ENCODE peak calls at places on chromosomes 12 and 14, in seven cellular contexts. One of them, this sample, is unnamed.

GRCh38 chr14:98297567-98297966 is 974.4 kb downstream of the BCL11B start:
- DNase-seq in pancreas: no peak
- DNase-seq in endothelial cell of umbilical vein: no peak
- DNase-seq in iPS DF 6.9: no peak
- DNase-seq in aorta: no peak
- DNase-seq in A673: no peak
- DNase-seq in neural progenitor cell: no peak
- DNase-seq in this sample: no peak

GRCh38 chr14:28542040-28542439 is 224.5 kb upstream of the FOXG1 start:
- DNase-seq in A673: no peak
- DNase-seq in pancreas: no peak
- DNase-seq in iPS DF 6.9: no peak
- DNase-seq in aorta: no peak
- DNase-seq in neural progenitor cell: no peak
- DNase-seq in endothelial cell of umbilical vein: no peak
- DNase-seq in this sample: no peak

GRCh38 chr12:57585156-57585555 is 5.8 kb upstream of the PIP4K2C start:
- DNase-seq in endothelial cell of umbilical vein: no peak
- DNase-seq in pancreas: no peak
- DNase-seq in neural progenitor cell: no peak
- DNase-seq in A673: no peak
- DNase-seq in iPS DF 6.9: no peak
- DNase-seq in aorta: no peak
- DNase-seq in this sample: no peak

GRCh38 chr12:47362131-47362686 is 282.4 kb upstream of the AMIGO2 start:
- DNase-seq in neural progenitor cell: no peak
- DNase-seq in aorta: no peak
- DNase-seq in iPS DF 6.9: no peak
- DNase-seq in A673: no peak
- DNase-seq in pancreas: no peak
- DNase-seq in endothelial cell of umbilical vein: peak; percentile 27
- DNase-seq in this sample: no peak

GRCh38 chr14:69327507-69327906 is 67.5 kb downstream of the GALNT16 start:
- DNase-seq in iPS DF 6.9: no peak
- DNase-seq in neural progenitor cell: no peak
- DNase-seq in pancreas: no peak
- DNase-seq in aorta: no peak
- DNase-seq in endothelial cell of umbilical vein: no peak
- DNase-seq in A673: no peak
- DNase-seq in this sample: no peak

GRCh38 chr14:65565948-65566347 is 153.4 kb downstream of the FUT8 start:
- DNase-seq in neural progenitor cell: no peak
- DNase-seq in iPS DF 6.9: no peak
- DNase-seq in A673: no peak
- DNase-seq in endothelial cell of umbilical vein: no peak
- DNase-seq in pancreas: no peak
- DNase-seq in aorta: no peak
- DNase-seq in this sample: no peak

GRCh38 chr14:55814873-55815272 is 234.9 kb downstream of the KTN1 start:
- DNase-seq in endothelial cell of umbilical vein: peak; percentile 44
- DNase-seq in aorta: no peak
- DNase-seq in iPS DF 6.9: no peak
- DNase-seq in A673: no peak
- DNase-seq in pancreas: no peak
- DNase-seq in neural progenitor cell: no peak
- DNase-seq in this sample: no peak

GRCh38 chr14:98928418-98928817 is 343.6 kb downstream of the BCL11B start:
- DNase-seq in A673: no peak
- DNase-seq in neural progenitor cell: no peak
- DNase-seq in pancreas: no peak
- DNase-seq in aorta: no peak
- DNase-seq in endothelial cell of umbilical vein: no peak
- DNase-seq in iPS DF 6.9: no peak
- DNase-seq in this sample: no peak

GRCh38 chr14:61527325-61528100 is 167.8 kb upstream of the HIF1A start:
- DNase-seq in pancreas: peak; percentile 49
- DNase-seq in neural progenitor cell: no peak
- DNase-seq in aorta: peak; percentile 58
- DNase-seq in iPS DF 6.9: no peak
- DNase-seq in A673: no peak
- DNase-seq in endothelial cell of umbilical vein: peak; percentile 71
- DNase-seq in this sample: no peak

GRCh38 chr14:74792249-74793039 is 29.3 kb downstream of the YLPM1 start:
- DNase-seq in aorta: no peak
- DNase-seq in A673: peak; percentile 61
- DNase-seq in neural progenitor cell: no peak
- DNase-seq in iPS DF 6.9: peak; percentile 27
- DNase-seq in endothelial cell of umbilical vein: peak; percentile 84
- DNase-seq in pancreas: no peak
- DNase-seq in this sample: no peak

GRCh38 chr14:61101803-61102548 is 120.9 kb downstream of the SLC38A6 start:
- DNase-seq in A673: peak; percentile 91
- DNase-seq in iPS DF 6.9: peak; percentile 60
- DNase-seq in neural progenitor cell: no peak
- DNase-seq in pancreas: no peak
- DNase-seq in aorta: no peak
- DNase-seq in endothelial cell of umbilical vein: peak; percentile 93
- DNase-seq in this sample: no peak

GRCh38 chr12:104215638-104216297 is at the start of gene TXNRD1:
- DNase-seq in iPS DF 6.9: peak; percentile 78
- DNase-seq in neural progenitor cell: peak; percentile 94
- DNase-seq in pancreas: peak; percentile 60
- DNase-seq in endothelial cell of umbilical vein: peak; percentile 85
- DNase-seq in aorta: peak; percentile 91
- DNase-seq in A673: peak; percentile 89
- DNase-seq in this sample: peak; percentile 78

GRCh38 chr12:103241184-103241583 is 254.6 kb downstream of the C12orf42 start:
- DNase-seq in A673: no peak
- DNase-seq in iPS DF 6.9: no peak
- DNase-seq in endothelial cell of umbilical vein: no peak
- DNase-seq in neural progenitor cell: no peak
- DNase-seq in aorta: no peak
- DNase-seq in pancreas: no peak
- DNase-seq in this sample: no peak

GRCh38 chr14:56803816-56804535 is 6.3 kb downstream of the OTX2 start:
- DNase-seq in pancreas: no peak
- DNase-seq in iPS DF 6.9: no peak
- DNase-seq in neural progenitor cell: no peak
- DNase-seq in aorta: no peak
- DNase-seq in A673: no peak
- DNase-seq in endothelial cell of umbilical vein: no peak
- DNase-seq in this sample: no peak

DNA sequence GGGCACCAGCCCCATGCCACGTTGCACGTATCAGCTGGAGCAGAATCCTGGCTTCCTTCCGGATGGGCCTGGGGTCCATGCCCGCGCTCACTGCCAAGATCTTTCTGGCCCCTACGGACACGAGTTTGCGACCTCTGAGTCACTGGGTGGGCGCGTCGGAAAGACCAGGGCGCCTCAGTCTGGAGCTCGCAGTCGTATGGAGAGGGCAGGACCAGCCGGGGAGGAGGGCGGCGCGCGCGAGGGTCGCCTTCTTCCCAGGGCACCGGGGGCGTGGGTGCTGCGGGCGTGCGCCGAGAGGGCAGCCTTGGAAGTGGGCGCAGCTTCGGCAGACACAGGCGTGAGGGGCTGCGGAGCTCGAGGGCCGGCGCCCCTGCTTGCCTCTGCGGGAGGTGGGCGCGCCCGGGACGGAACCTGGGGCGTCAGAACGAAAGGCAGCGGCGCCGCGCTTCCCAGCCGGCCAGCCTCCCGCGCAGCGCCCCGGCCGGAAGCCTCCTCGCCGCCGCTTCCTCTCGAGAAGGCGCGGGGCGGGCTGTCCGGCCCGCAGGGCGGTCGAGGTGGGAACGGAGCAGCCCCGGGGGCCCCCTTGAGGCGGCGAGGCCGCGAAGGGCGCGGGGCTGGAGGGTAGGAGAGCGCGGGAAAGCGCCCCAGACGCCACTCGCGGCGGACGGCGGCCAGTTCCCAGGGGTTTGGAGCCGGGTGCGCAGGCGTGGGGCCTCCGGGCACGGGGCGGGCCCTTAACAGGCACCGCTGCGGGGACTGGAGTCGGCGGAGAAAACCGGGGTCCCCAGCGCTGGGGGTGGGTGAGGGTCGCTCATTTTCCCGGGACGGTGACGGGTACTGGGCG is at the start of gene ARL6IP4:
- DNase-seq in iPS DF 6.9: no peak
- DNase-seq in aorta: peak; percentile 82
- DNase-seq in endothelial cell of umbilical vein: peak; percentile 69
- DNase-seq in A673: peak; percentile 79
- DNase-seq in neural progenitor cell: peak; percentile 80
- DNase-seq in pancreas: peak; percentile 46
- DNase-seq in this sample: peak; percentile 57
- H3K36me3 ChIP-seq in iPS DF 6.9: peaks cover 5% of the 10 kb centered on the region
- H3K36me3 ChIP-seq in aorta: no peaks in the 10 kb centered on the region
- H3K36me3 ChIP-seq in endothelial cell of umbilical vein: peaks cover 9% of the 10 kb centered on the region
- H3K36me3 ChIP-seq in A673: peaks cover 16% of the 10 kb centered on the region
- H3K36me3 ChIP-seq in neural progenitor cell: no peaks in the 10 kb centered on the region
- H3K36me3 ChIP-seq in pancreas: no peaks in the 10 kb centered on the region
- H3K36me3 ChIP-seq in this sample: no peaks in the 10 kb centered on the region

GRCh38 chr12:124656947-124657434 is 89.6 kb upstream of the NCOR2 start:
- DNase-seq in aorta: no peak
- DNase-seq in neural progenitor cell: no peak
- DNase-seq in iPS DF 6.9: no peak
- DNase-seq in A673: no peak
- DNase-seq in endothelial cell of umbilical vein: no peak
- DNase-seq in pancreas: no peak
- DNase-seq in this sample: no peak

GRCh38 chr12:124654666-124655316 is 87.4 kb upstream of the NCOR2 start:
- DNase-seq in endothelial cell of umbilical vein: no peak
- DNase-seq in iPS DF 6.9: no peak
- DNase-seq in pancreas: peak; percentile 45
- DNase-seq in neural progenitor cell: no peak
- DNase-seq in aorta: peak; percentile 84
- DNase-seq in A673: no peak
- DNase-seq in this sample: no peak

GRCh38 chr12:124656214-124656516 is 88.8 kb upstream of the NCOR2 start:
- DNase-seq in aorta: no peak
- DNase-seq in neural progenitor cell: no peak
- DNase-seq in A673: no peak
- DNase-seq in endothelial cell of umbilical vein: no peak
- DNase-seq in pancreas: no peak
- DNase-seq in iPS DF 6.9: no peak
- DNase-seq in this sample: no peak

GRCh38 chr12:124653169-124653931 is 85.9 kb upstream of the NCOR2 start:
- DNase-seq in neural progenitor cell: no peak
- DNase-seq in endothelial cell of umbilical vein: peak; percentile 16
- DNase-seq in iPS DF 6.9: no peak
- DNase-seq in pancreas: no peak
- DNase-seq in A673: no peak
- DNase-seq in aorta: no peak
- DNase-seq in this sample: no peak

GRCh38 chr12:124655317-124656213 is 88.2 kb upstream of the NCOR2 start:
- DNase-seq in iPS DF 6.9: peak; percentile 66
- DNase-seq in A673: peak; percentile 66
- DNase-seq in pancreas: peak; percentile 36
- DNase-seq in aorta: peak; percentile 90
- DNase-seq in endothelial cell of umbilical vein: peak; percentile 87
- DNase-seq in neural progenitor cell: peak; percentile 44
- DNase-seq in this sample: peak; percentile 66
- H3K4me1 ChIP-seq in iPS DF 6.9: peaks cover 3% of the 10 kb centered on the region
- H3K4me1 ChIP-seq in A673: peaks cover 12% of the 10 kb centered on the region
- H3K4me1 ChIP-seq in pancreas: peaks cover 14% of the 10 kb centered on the region
- H3K4me1 ChIP-seq in aorta: no peaks in the 10 kb centered on the region
- H3K4me1 ChIP-seq in endothelial cell of umbilical vein: peaks cover 51% of the 10 kb centered on the region
- H3K4me1 ChIP-seq in neural progenitor cell: peaks cover 8% of the 10 kb centered on the region
- H3K4me1 ChIP-seq in this sample: no peaks in the 10 kb centered on the region

GRCh38 chr12:121330692-121331091 is 21.5 kb downstream of the ANAPC5 start:
- DNase-seq in iPS DF 6.9: no peak
- DNase-seq in A673: no peak
- DNase-seq in endothelial cell of umbilical vein: no peak
- DNase-seq in aorta: no peak
- DNase-seq in pancreas: no peak
- DNase-seq in neural progenitor cell: no peak
- DNase-seq in this sample: no peak
- H3K36me3 ChIP-seq in iPS DF 6.9: peaks cover 28% of the 10 kb centered on the region
- H3K36me3 ChIP-seq in A673: peaks cover 87% of the 10 kb centered on the region
- H3K36me3 ChIP-seq in endothelial cell of umbilical vein: peaks cover 25% of the 10 kb centered on the region
- H3K36me3 ChIP-seq in aorta: peaks cover 9% of the 10 kb centered on the region
- H3K36me3 ChIP-seq in pancreas: no peaks in the 10 kb centered on the region
- H3K36me3 ChIP-seq in neural progenitor cell: peaks cover 9% of the 10 kb centered on the region
- H3K36me3 ChIP-seq in this sample: peaks cover 14% of the 10 kb centered on the region

GRCh38 chr12:778615-779014 is 26.2 kb downstream of the WNK1 start:
- DNase-seq in pancreas: no peak
- DNase-seq in aorta: no peak
- DNase-seq in neural progenitor cell: no peak
- DNase-seq in iPS DF 6.9: no peak
- DNase-seq in A673: no peak
- DNase-seq in endothelial cell of umbilical vein: no peak
- DNase-seq in this sample: no peak

GRCh38 chr12:780750-781379 is 28.5 kb downstream of the WNK1 start:
- DNase-seq in iPS DF 6.9: no peak
- DNase-seq in aorta: no peak
- DNase-seq in A673: no peak
- DNase-seq in endothelial cell of umbilical vein: no peak
- DNase-seq in pancreas: no peak
- DNase-seq in neural progenitor cell: no peak
- DNase-seq in this sample: no peak

GRCh38 chr12:774051-774614 is 21.8 kb downstream of the WNK1 start:
- DNase-seq in aorta: no peak
- DNase-seq in neural progenitor cell: peak; percentile 53
- DNase-seq in A673: no peak
- DNase-seq in iPS DF 6.9: no peak
- DNase-seq in pancreas: no peak
- DNase-seq in endothelial cell of umbilical vein: no peak
- DNase-seq in this sample: no peak

GRCh38 chr12:777550-778047 is 25.2 kb downstream of the WNK1 start:
- DNase-seq in endothelial cell of umbilical vein: no peak
- DNase-seq in aorta: no peak
- DNase-seq in A673: no peak
- DNase-seq in iPS DF 6.9: no peak
- DNase-seq in neural progenitor cell: no peak
- DNase-seq in pancreas: no peak
- DNase-seq in this sample: no peak

DNA sequence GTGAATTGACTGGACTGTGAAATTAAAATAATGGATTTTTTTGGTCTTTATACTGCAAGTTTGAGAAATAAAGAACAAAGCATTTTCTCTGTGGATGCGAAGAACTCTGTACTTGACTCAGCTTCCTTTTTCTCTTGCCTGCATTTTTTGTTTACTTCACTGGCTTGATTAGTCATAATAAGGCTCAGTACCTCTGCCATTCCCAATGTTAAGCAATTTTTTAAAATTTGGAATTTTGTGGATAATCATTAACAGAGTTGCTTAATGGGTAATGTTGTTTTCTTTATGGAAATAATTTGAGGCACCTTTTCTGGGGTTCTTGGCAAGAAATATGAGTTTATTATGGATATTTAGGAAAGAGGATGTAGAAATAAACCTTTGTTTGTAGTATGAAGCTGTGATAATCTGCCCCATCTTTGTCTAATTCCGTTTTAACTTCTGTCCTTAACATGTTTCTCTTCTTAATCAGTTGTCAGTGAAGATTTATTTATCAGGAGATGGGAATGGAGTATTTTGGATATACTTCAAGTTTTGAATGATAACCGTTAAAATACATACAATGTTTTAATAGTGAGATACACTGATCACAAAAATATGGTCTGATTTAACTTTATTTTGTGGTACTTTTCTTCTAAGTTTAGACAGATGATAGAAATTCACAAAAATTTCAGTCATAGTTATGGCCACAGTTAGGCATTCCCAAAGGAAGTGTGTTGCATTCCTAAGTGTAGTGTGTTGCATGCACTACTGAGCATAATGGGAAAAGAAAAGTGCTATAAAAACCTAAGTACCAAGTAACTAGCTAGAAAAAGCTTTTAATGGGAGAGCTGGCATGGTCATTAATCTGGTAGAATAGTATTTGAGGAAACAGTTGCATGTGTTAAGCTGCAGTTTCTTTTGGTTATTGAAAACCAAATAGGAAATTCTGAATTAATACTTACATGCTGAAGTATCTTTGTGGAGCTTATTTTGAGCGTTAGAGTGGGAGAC is 27.7 kb downstream of the WNK1 start:
- DNase-seq in neural progenitor cell: no peak
- DNase-seq in endothelial cell of umbilical vein: peak; percentile 79
- DNase-seq in A673: peak; percentile 72
- DNase-seq in aorta: no peak
- DNase-seq in pancreas: no peak
- DNase-seq in iPS DF 6.9: no peak
- DNase-seq in this sample: no peak
- H3K4me1 ChIP-seq in neural progenitor cell: peaks cover 8% of the 10 kb centered on the region
- H3K4me1 ChIP-seq in endothelial cell of umbilical vein: peaks cover 23% of the 10 kb centered on the region
- H3K4me1 ChIP-seq in A673: peaks cover 34% of the 10 kb centered on the region
- H3K4me1 ChIP-seq in aorta: peaks cover 2% of the 10 kb centered on the region
- H3K4me1 ChIP-seq in pancreas: peaks cover 41% of the 10 kb centered on the region
- H3K4me1 ChIP-seq in iPS DF 6.9: no peaks in the 10 kb centered on the region
- H3K4me1 ChIP-seq in this sample: peaks cover 9% of the 10 kb centered on the region

This sample was measured in colonic mucosa.